ENCODE peak calls at places on chromosomes 5 and 9, in ten cellular contexts. One of them, this sample, is unnamed.

GRCh38 chr5:149434162-149435014 is 55.3 kb upstream of the IL17B start:
- DNase-seq in endothelial cell: peak; percentile 74
- DNase-seq in right atrium auricular region: peak; percentile 80
- DNase-seq in CD8-positive, alpha-beta T cell: peak; percentile 66
- DNase-seq in Calu3: peak; percentile 77
- DNase-seq in HFFc6: peak; percentile 69
- DNase-seq in colonic mucosa: peak; percentile 68
- DNase-seq in fibroblast of the aortic adventitia: peak; percentile 79
- DNase-seq in mammary epithelial cell: no peak
- DNase-seq in fibroblast of lung: peak; percentile 76
- DNase-seq in this sample: peak; percentile 79

GRCh38 chr9:74953235-74953741 is 576 bp upstream of the C9orf40 start:
- DNase-seq in colonic mucosa: peak; percentile 20
- DNase-seq in endothelial cell: no peak
- DNase-seq in fibroblast of lung: no peak
- DNase-seq in mammary epithelial cell: peak; percentile 8
- DNase-seq in fibroblast of the aortic adventitia: peak; percentile 4
- DNase-seq in Calu3: no peak
- DNase-seq in CD8-positive, alpha-beta T cell: no peak
- DNase-seq in HFFc6: peak; percentile 15
- DNase-seq in right atrium auricular region: no peak
- DNase-seq in this sample: no peak

GRCh38 chr5:179438041-179438441 is 92.8 kb upstream of the ADAMTS2 start:
- DNase-seq in HFFc6: no peak
- DNase-seq in colonic mucosa: no peak
- DNase-seq in CD8-positive, alpha-beta T cell: no peak
- DNase-seq in right atrium auricular region: peak; percentile 61
- DNase-seq in Calu3: no peak
- DNase-seq in endothelial cell: no peak
- DNase-seq in mammary epithelial cell: no peak
- DNase-seq in fibroblast of lung: no peak
- DNase-seq in fibroblast of the aortic adventitia: no peak
- DNase-seq in this sample: no peak

GRCh38 chr5:159993194-159993593 is 15.7 kb upstream of the TTC1 start:
- DNase-seq in right atrium auricular region: no peak
- DNase-seq in mammary epithelial cell: no peak
- DNase-seq in CD8-positive, alpha-beta T cell: no peak
- DNase-seq in colonic mucosa: no peak
- DNase-seq in fibroblast of lung: no peak
- DNase-seq in Calu3: no peak
- DNase-seq in HFFc6: no peak
- DNase-seq in endothelial cell: no peak
- DNase-seq in fibroblast of the aortic adventitia: no peak
- DNase-seq in this sample: no peak

GRCh38 chr9:121642758-121643157 is 8.7 kb upstream of the DAB2IP start:
- DNase-seq in right atrium auricular region: no peak
- DNase-seq in colonic mucosa: no peak
- DNase-seq in fibroblast of the aortic adventitia: no peak
- DNase-seq in fibroblast of lung: no peak
- DNase-seq in Calu3: no peak
- DNase-seq in CD8-positive, alpha-beta T cell: no peak
- DNase-seq in mammary epithelial cell: no peak
- DNase-seq in endothelial cell: no peak
- DNase-seq in HFFc6: no peak
- DNase-seq in this sample: no peak

GRCh38 chr5:38237681-38238080 is 20.7 kb upstream of the EGFLAM start:
- DNase-seq in right atrium auricular region: no peak
- DNase-seq in HFFc6: no peak
- DNase-seq in fibroblast of the aortic adventitia: no peak
- DNase-seq in CD8-positive, alpha-beta T cell: no peak
- DNase-seq in mammary epithelial cell: no peak
- DNase-seq in colonic mucosa: no peak
- DNase-seq in fibroblast of lung: no peak
- DNase-seq in Calu3: no peak
- DNase-seq in endothelial cell: no peak
- DNase-seq in this sample: no peak

GRCh38 chr9:101201626-101202025 is 173.1 kb downstream of the PLPPR1 start:
- DNase-seq in endothelial cell: no peak
- DNase-seq in fibroblast of the aortic adventitia: no peak
- DNase-seq in mammary epithelial cell: no peak
- DNase-seq in colonic mucosa: no peak
- DNase-seq in HFFc6: no peak
- DNase-seq in right atrium auricular region: no peak
- DNase-seq in Calu3: no peak
- DNase-seq in fibroblast of lung: no peak
- DNase-seq in CD8-positive, alpha-beta T cell: no peak
- DNase-seq in this sample: no peak

GRCh38 chr9:80995759-80996158 is 693.6 kb downstream of the TLE1 start:
- DNase-seq in Calu3: no peak
- DNase-seq in endothelial cell: no peak
- DNase-seq in colonic mucosa: no peak
- DNase-seq in fibroblast of lung: peak; percentile 69
- DNase-seq in mammary epithelial cell: peak; percentile 79
- DNase-seq in CD8-positive, alpha-beta T cell: no peak
- DNase-seq in HFFc6: peak; percentile 38
- DNase-seq in right atrium auricular region: no peak
- DNase-seq in fibroblast of the aortic adventitia: peak; percentile 17
- DNase-seq in this sample: no peak

GRCh38 chr5:168039485-168040005 is 251.9 kb upstream of the WWC1 start:
- DNase-seq in fibroblast of the aortic adventitia: no peak
- DNase-seq in mammary epithelial cell: no peak
- DNase-seq in Calu3: peak; percentile 42
- DNase-seq in colonic mucosa: no peak
- DNase-seq in HFFc6: no peak
- DNase-seq in endothelial cell: no peak
- DNase-seq in CD8-positive, alpha-beta T cell: no peak
- DNase-seq in fibroblast of lung: no peak
- DNase-seq in right atrium auricular region: no peak
- DNase-seq in this sample: no peak

GRCh38 chr5:138226917-138227316 is 13.8 kb upstream of the CDC23 start:
- DNase-seq in endothelial cell: no peak
- DNase-seq in colonic mucosa: no peak
- DNase-seq in fibroblast of lung: no peak
- DNase-seq in right atrium auricular region: no peak
- DNase-seq in CD8-positive, alpha-beta T cell: no peak
- DNase-seq in Calu3: no peak
- DNase-seq in mammary epithelial cell: no peak
- DNase-seq in HFFc6: no peak
- DNase-seq in fibroblast of the aortic adventitia: no peak
- DNase-seq in this sample: no peak

GRCh38 chr5:113293613-113294340 is 141.0 kb downstream of the TSSK1B start:
- DNase-seq in Calu3: no peak
- DNase-seq in colonic mucosa: no peak
- DNase-seq in CD8-positive, alpha-beta T cell: no peak
- DNase-seq in endothelial cell: no peak
- DNase-seq in fibroblast of the aortic adventitia: peak; percentile 53
- DNase-seq in fibroblast of lung: peak; percentile 36
- DNase-seq in right atrium auricular region: peak; percentile 67
- DNase-seq in HFFc6: no peak
- DNase-seq in mammary epithelial cell: peak; percentile 59
- DNase-seq in this sample: peak; percentile 36

DNA sequence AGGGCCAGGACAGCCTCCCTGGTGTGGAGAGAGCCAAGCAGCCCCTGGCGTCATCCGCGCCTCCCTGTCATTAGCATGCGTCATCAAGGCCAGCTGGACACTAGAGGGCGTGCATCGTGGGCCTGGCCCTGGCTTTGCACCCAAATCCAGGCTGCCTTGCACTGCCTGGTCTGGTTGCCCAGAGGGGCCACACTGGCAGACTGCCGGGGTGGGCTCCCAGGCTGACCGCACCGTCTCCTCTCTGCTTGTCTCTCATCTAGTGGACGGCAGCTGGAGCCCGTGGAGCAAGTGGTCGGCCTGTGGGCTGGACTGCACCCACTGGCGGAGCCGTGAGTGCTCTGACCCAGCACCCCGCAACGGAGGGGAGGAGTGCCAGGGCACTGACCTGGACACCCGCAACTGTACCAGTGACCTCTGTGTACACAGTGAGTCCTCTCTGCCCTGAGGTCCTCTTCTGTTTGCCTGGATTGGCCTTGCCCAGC is 29.0 kb downstream of the HK3 start:
- DNase-seq in endothelial cell: peak; percentile 75
- DNase-seq in mammary epithelial cell: no peak
- DNase-seq in fibroblast of lung: peak; percentile 27
- DNase-seq in right atrium auricular region: no peak
- DNase-seq in fibroblast of the aortic adventitia: peak; percentile 17
- DNase-seq in HFFc6: peak; percentile 49
- DNase-seq in CD8-positive, alpha-beta T cell: no peak
- DNase-seq in Calu3: peak; percentile 41
- DNase-seq in colonic mucosa: peak; percentile 24
- DNase-seq in this sample: peak; percentile 72
- TF ChIP-seq CTCF in endothelial cell: no peak
- TF ChIP-seq CTCF in mammary epithelial cell: no peak
- TF ChIP-seq CTCF in fibroblast of lung: no peak
- TF ChIP-seq CTCF in right atrium auricular region: peak; percentile 29
- TF ChIP-seq CTCF in fibroblast of the aortic adventitia: peak; percentile 28
- TF ChIP-seq CTCF in HFFc6: peak; percentile 79
- TF ChIP-seq CTCF in CD8-positive, alpha-beta T cell: no peak
- TF ChIP-seq CTCF in Calu3: no peak
- TF ChIP-seq CTCF in colonic mucosa: no peak
- TF ChIP-seq CTCF in this sample: peak; percentile 49

GRCh38 chr5:26295541-26295940 is 742.8 kb downstream of the CDH9 start:
- DNase-seq in HFFc6: no peak
- DNase-seq in fibroblast of the aortic adventitia: no peak
- DNase-seq in endothelial cell: no peak
- DNase-seq in CD8-positive, alpha-beta T cell: no peak
- DNase-seq in colonic mucosa: no peak
- DNase-seq in mammary epithelial cell: no peak
- DNase-seq in Calu3: no peak
- DNase-seq in fibroblast of lung: no peak
- DNase-seq in right atrium auricular region: no peak
- DNase-seq in this sample: no peak
- TF ChIP-seq CTCF in HFFc6: no peak
- TF ChIP-seq CTCF in fibroblast of the aortic adventitia: no peak
- TF ChIP-seq CTCF in endothelial cell: no peak
- TF ChIP-seq CTCF in CD8-positive, alpha-beta T cell: no peak
- TF ChIP-seq CTCF in colonic mucosa: no peak
- TF ChIP-seq CTCF in mammary epithelial cell: no peak
- TF ChIP-seq CTCF in Calu3: no peak
- TF ChIP-seq CTCF in fibroblast of lung: no peak
- TF ChIP-seq CTCF in right atrium auricular region: no peak
- TF ChIP-seq CTCF in this sample: no peak

GRCh38 chr5:141040093-141040762 is 10.9 kb upstream of the PCDHB1 start:
- DNase-seq in endothelial cell: peak; percentile 70
- DNase-seq in CD8-positive, alpha-beta T cell: no peak
- DNase-seq in fibroblast of lung: no peak
- DNase-seq in right atrium auricular region: no peak
- DNase-seq in colonic mucosa: no peak
- DNase-seq in fibroblast of the aortic adventitia: no peak
- DNase-seq in HFFc6: no peak
- DNase-seq in Calu3: peak; percentile 73
- DNase-seq in mammary epithelial cell: peak; percentile 58
- DNase-seq in this sample: peak; percentile 67
- TF ChIP-seq CTCF in endothelial cell: peak; percentile 86
- TF ChIP-seq CTCF in CD8-positive, alpha-beta T cell: no peak
- TF ChIP-seq CTCF in fibroblast of lung: peak; percentile 9
- TF ChIP-seq CTCF in right atrium auricular region: peak; percentile 59
- TF ChIP-seq CTCF in colonic mucosa: no peak
- TF ChIP-seq CTCF in fibroblast of the aortic adventitia: no peak
- TF ChIP-seq CTCF in HFFc6: peak; percentile 46
- TF ChIP-seq CTCF in Calu3: peak; percentile 70
- TF ChIP-seq CTCF in mammary epithelial cell: peak; percentile 51
- TF ChIP-seq CTCF in this sample: peak; percentile 64

DNA sequence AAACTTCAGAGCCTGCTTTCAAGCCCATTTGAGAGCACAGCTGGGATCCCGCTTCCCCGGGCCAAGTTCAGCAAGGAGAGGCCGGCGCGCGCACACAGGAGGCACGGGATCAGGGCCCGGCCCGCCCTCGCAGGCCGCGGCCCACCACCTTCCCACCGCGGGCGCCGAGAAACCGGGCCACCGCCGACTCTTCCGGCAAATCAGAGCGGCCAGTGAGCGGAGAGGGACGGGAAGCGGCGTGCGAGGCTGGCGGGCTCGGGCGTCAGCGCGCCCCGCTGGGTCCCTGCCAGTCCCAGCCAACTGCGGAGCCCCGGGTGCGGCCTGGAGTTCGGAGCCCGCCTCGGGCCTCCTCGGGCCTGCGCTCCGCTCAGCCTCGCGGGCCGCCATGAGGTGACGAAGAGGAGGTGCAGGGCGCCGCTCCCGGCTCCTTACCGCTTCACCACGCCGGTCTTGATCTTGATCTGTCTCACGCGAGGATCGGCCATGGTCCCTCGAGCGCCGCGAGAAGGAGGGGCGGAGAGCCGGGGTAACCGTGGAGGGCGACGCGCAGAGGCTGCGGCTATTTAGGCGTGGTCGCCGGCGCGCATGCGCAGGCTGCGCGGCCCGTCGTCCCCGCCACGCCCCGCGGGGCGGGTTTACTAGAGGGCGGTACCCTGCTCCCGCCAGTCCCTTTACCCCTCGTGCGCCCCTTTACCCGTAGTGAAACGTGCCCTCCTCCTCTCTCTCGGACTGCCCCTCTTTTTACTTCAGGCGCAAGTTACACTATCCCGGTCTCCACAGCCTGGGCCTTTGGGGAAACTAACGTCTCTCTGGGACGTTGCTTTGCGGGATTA is at the start of gene TBCA:
- DNase-seq in Calu3: peak; percentile 95
- DNase-seq in fibroblast of the aortic adventitia: peak; percentile 92
- DNase-seq in mammary epithelial cell: peak; percentile 88
- DNase-seq in CD8-positive, alpha-beta T cell: peak; percentile 94
- DNase-seq in endothelial cell: peak; percentile 86
- DNase-seq in HFFc6: peak; percentile 88
- DNase-seq in right atrium auricular region: peak; percentile 80
- DNase-seq in colonic mucosa: peak; percentile 90
- DNase-seq in fibroblast of lung: peak; percentile 86
- DNase-seq in this sample: peak; percentile 89
- TF ChIP-seq CTCF in Calu3: no peak
- TF ChIP-seq CTCF in fibroblast of the aortic adventitia: peak; percentile 26
- TF ChIP-seq CTCF in mammary epithelial cell: no peak
- TF ChIP-seq CTCF in CD8-positive, alpha-beta T cell: no peak
- TF ChIP-seq CTCF in endothelial cell: peak; percentile 43
- TF ChIP-seq CTCF in HFFc6: peak; percentile 68
- TF ChIP-seq CTCF in right atrium auricular region: peak; percentile 30
- TF ChIP-seq CTCF in colonic mucosa: no peak
- TF ChIP-seq CTCF in fibroblast of lung: no peak
- TF ChIP-seq CTCF in this sample: peak; percentile 38

DNA sequence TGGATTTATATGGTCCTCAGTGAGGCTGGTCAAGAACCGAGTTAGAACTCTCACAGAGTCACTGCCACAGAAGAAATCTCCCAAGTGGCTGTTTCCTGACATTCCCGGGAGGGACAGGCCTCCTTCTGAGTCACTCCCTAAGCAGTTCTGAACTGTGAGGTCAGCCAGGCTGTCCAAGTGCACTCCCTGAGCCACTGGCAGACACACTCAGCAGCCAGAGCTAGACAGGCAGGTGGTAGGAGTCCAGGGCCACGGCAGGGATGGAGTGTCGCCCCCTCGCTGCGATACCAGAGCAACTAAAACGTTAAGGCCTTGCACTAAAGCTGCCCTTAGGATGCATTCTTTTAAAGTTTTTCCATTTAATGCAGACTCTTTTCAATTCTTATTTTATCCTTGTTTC is 3.4 kb downstream of the IL4 start:
- DNase-seq in fibroblast of lung: peak; percentile 95
- DNase-seq in mammary epithelial cell: peak; percentile 80
- DNase-seq in right atrium auricular region: peak; percentile 59
- DNase-seq in HFFc6: peak; percentile 93
- DNase-seq in colonic mucosa: peak; percentile 10
- DNase-seq in CD8-positive, alpha-beta T cell: peak; percentile 5
- DNase-seq in fibroblast of the aortic adventitia: peak; percentile 80
- DNase-seq in Calu3: peak; percentile 89
- DNase-seq in endothelial cell: peak; percentile 21
- DNase-seq in this sample: no peak
- TF ChIP-seq CTCF in fibroblast of lung: peak; percentile 40
- TF ChIP-seq CTCF in mammary epithelial cell: peak; percentile 29
- TF ChIP-seq CTCF in right atrium auricular region: peak; percentile 38
- TF ChIP-seq CTCF in HFFc6: peak; percentile 80
- TF ChIP-seq CTCF in colonic mucosa: no peak
- TF ChIP-seq CTCF in CD8-positive, alpha-beta T cell: no peak
- TF ChIP-seq CTCF in fibroblast of the aortic adventitia: peak; percentile 52
- TF ChIP-seq CTCF in Calu3: peak; percentile 76
- TF ChIP-seq CTCF in endothelial cell: no peak
- TF ChIP-seq CTCF in this sample: no peak

GRCh38 chr9:133461975-133462374 is 2.2 kb downstream of the CACFD1 start:
- DNase-seq in endothelial cell: no peak
- DNase-seq in colonic mucosa: no peak
- DNase-seq in mammary epithelial cell: no peak
- DNase-seq in HFFc6: no peak
- DNase-seq in fibroblast of lung: no peak
- DNase-seq in right atrium auricular region: no peak
- DNase-seq in CD8-positive, alpha-beta T cell: no peak
- DNase-seq in Calu3: no peak
- DNase-seq in fibroblast of the aortic adventitia: no peak
- DNase-seq in this sample: no peak
- TF ChIP-seq CTCF in endothelial cell: no peak
- TF ChIP-seq CTCF in colonic mucosa: no peak
- TF ChIP-seq CTCF in mammary epithelial cell: no peak
- TF ChIP-seq CTCF in HFFc6: peak; percentile 29
- TF ChIP-seq CTCF in fibroblast of lung: no peak
- TF ChIP-seq CTCF in right atrium auricular region: no peak
- TF ChIP-seq CTCF in CD8-positive, alpha-beta T cell: no peak
- TF ChIP-seq CTCF in Calu3: no peak
- TF ChIP-seq CTCF in fibroblast of the aortic adventitia: no peak
- TF ChIP-seq CTCF in this sample: no peak

This sample was measured in nephron progenitor cell.